ENCODE peak calls at places on chromosome 7, in six cellular contexts. One of them, this sample, is unnamed.

GRCh38 chr7:155298834-155299538 is 1.3 kb downstream of the INSIG1 start:
- DNase-seq in H54: peak
- DNase-seq in choroid plexus epithelial cell: peak
- DNase-seq in ovary: peak
- DNase-seq in activated CD4-positive, alpha-beta memory T cell treated with anti-CD3 and anti-CD28 coated beads for 36 hours: peak
- DNase-seq in fibroblast of pulmonary artery: peak
- DNase-seq in this sample: peak

GRCh38 chr7:132690174-132690573 is 113.9 kb upstream of the PLXNA4 start:
- DNase-seq in H54: no peak
- DNase-seq in choroid plexus epithelial cell: no peak
- DNase-seq in ovary: no peak
- DNase-seq in activated CD4-positive, alpha-beta memory T cell treated with anti-CD3 and anti-CD28 coated beads for 36 hours: no peak
- DNase-seq in fibroblast of pulmonary artery: no peak
- DNase-seq in this sample: no peak

GRCh38 chr7:140526901-140527664 is 47.8 kb upstream of the MKRN1 start:
- DNase-seq in H54: peak
- DNase-seq in choroid plexus epithelial cell: peak
- DNase-seq in ovary: peak
- DNase-seq in activated CD4-positive, alpha-beta memory T cell treated with anti-CD3 and anti-CD28 coated beads for 36 hours: no peak
- DNase-seq in fibroblast of pulmonary artery: no peak
- DNase-seq in this sample: no peak

GRCh38 chr7:123494193-123494796 is 40.1 kb downstream of the IQUB start:
- DNase-seq in H54: no peak
- DNase-seq in choroid plexus epithelial cell: peak
- DNase-seq in ovary: no peak
- DNase-seq in activated CD4-positive, alpha-beta memory T cell treated with anti-CD3 and anti-CD28 coated beads for 36 hours: peak
- DNase-seq in fibroblast of pulmonary artery: peak
- DNase-seq in this sample: peak

GRCh38 chr7:93414574-93414973 is 159.9 kb downstream of the CALCR start:
- DNase-seq in H54: no peak
- DNase-seq in choroid plexus epithelial cell: no peak
- DNase-seq in ovary: no peak
- DNase-seq in activated CD4-positive, alpha-beta memory T cell treated with anti-CD3 and anti-CD28 coated beads for 36 hours: no peak
- DNase-seq in fibroblast of pulmonary artery: no peak
- DNase-seq in this sample: no peak

GRCh38 chr7:153930681-153931080 is 121.5 kb upstream of the DPP6 start:
- DNase-seq in H54: no peak
- DNase-seq in choroid plexus epithelial cell: no peak
- DNase-seq in ovary: no peak
- DNase-seq in activated CD4-positive, alpha-beta memory T cell treated with anti-CD3 and anti-CD28 coated beads for 36 hours: no peak
- DNase-seq in fibroblast of pulmonary artery: no peak
- DNase-seq in this sample: no peak

GRCh38 chr7:133197972-133198544 is 54.8 kb upstream of the EXOC4 start:
- DNase-seq in H54: no peak
- DNase-seq in choroid plexus epithelial cell: no peak
- DNase-seq in ovary: no peak
- DNase-seq in activated CD4-positive, alpha-beta memory T cell treated with anti-CD3 and anti-CD28 coated beads for 36 hours: no peak
- DNase-seq in fibroblast of pulmonary artery: no peak
- DNase-seq in this sample: no peak

GRCh38 chr7:108200326-108200725 is 70.2 kb upstream of the LAMB4 start:
- DNase-seq in H54: no peak
- DNase-seq in choroid plexus epithelial cell: no peak
- DNase-seq in ovary: no peak
- DNase-seq in activated CD4-positive, alpha-beta memory T cell treated with anti-CD3 and anti-CD28 coated beads for 36 hours: no peak
- DNase-seq in fibroblast of pulmonary artery: no peak
- DNase-seq in this sample: no peak

GRCh38 chr7:19772858-19773337 is 519 bp downstream of the TMEM196 start:
- DNase-seq in H54: peak
- DNase-seq in choroid plexus epithelial cell: peak
- DNase-seq in ovary: peak
- DNase-seq in activated CD4-positive, alpha-beta memory T cell treated with anti-CD3 and anti-CD28 coated beads for 36 hours: no peak
- DNase-seq in fibroblast of pulmonary artery: peak
- DNase-seq in this sample: no peak

GRCh38 chr7:3722396-3722846 is 421.4 kb downstream of the SDK1 start:
- DNase-seq in H54: peak
- DNase-seq in choroid plexus epithelial cell: peak
- DNase-seq in ovary: no peak
- DNase-seq in activated CD4-positive, alpha-beta memory T cell treated with anti-CD3 and anti-CD28 coated beads for 36 hours: peak
- DNase-seq in fibroblast of pulmonary artery: peak
- DNase-seq in this sample: no peak

GRCh38 chr7:155928583-155929145 is 116.4 kb upstream of the SHH start:
- DNase-seq in H54: no peak
- DNase-seq in choroid plexus epithelial cell: no peak
- DNase-seq in ovary: no peak
- DNase-seq in activated CD4-positive, alpha-beta memory T cell treated with anti-CD3 and anti-CD28 coated beads for 36 hours: no peak
- DNase-seq in fibroblast of pulmonary artery: no peak
- DNase-seq in this sample: no peak

GRCh38 chr7:33794959-33795358 is 110.4 kb upstream of the BMPER start:
- DNase-seq in H54: no peak
- DNase-seq in choroid plexus epithelial cell: no peak
- DNase-seq in ovary: no peak
- DNase-seq in activated CD4-positive, alpha-beta memory T cell treated with anti-CD3 and anti-CD28 coated beads for 36 hours: no peak
- DNase-seq in fibroblast of pulmonary artery: no peak
- DNase-seq in this sample: no peak

GRCh38 chr7:158143196-158144120 is 444.2 kb downstream of the PTPRN2 start:
- DNase-seq in H54: no peak
- DNase-seq in choroid plexus epithelial cell: no peak
- DNase-seq in ovary: no peak
- DNase-seq in activated CD4-positive, alpha-beta memory T cell treated with anti-CD3 and anti-CD28 coated beads for 36 hours: no peak
- DNase-seq in fibroblast of pulmonary artery: no peak
- DNase-seq in this sample: no peak

GRCh38 chr7:151088856-151089699 is 2.8 kb downstream of the AGAP3 start:
- DNase-seq in H54: no peak
- DNase-seq in choroid plexus epithelial cell: peak
- DNase-seq in ovary: peak
- DNase-seq in activated CD4-positive, alpha-beta memory T cell treated with anti-CD3 and anti-CD28 coated beads for 36 hours: no peak
- DNase-seq in fibroblast of pulmonary artery: peak
- DNase-seq in this sample: peak

GRCh38 chr7:140238778-140239652 is 62.2 kb upstream of the KDM7A start:
- DNase-seq in H54: no peak
- DNase-seq in choroid plexus epithelial cell: no peak
- DNase-seq in ovary: no peak
- DNase-seq in activated CD4-positive, alpha-beta memory T cell treated with anti-CD3 and anti-CD28 coated beads for 36 hours: no peak
- DNase-seq in fibroblast of pulmonary artery: no peak
- DNase-seq in this sample: no peak

GRCh38 chr7:101868191-101868950 is 50.9 kb downstream of the CUX1 start:
- DNase-seq in H54: no peak
- DNase-seq in choroid plexus epithelial cell: no peak
- DNase-seq in ovary: no peak
- DNase-seq in activated CD4-positive, alpha-beta memory T cell treated with anti-CD3 and anti-CD28 coated beads for 36 hours: no peak
- DNase-seq in fibroblast of pulmonary artery: no peak
- DNase-seq in this sample: no peak

This sample was measured in Kasumi-1.